ENCODE peak calls at places on chromosomes 13 and 19, in five cellular contexts. S is ovary, Y is testis, D is IMR-90, X is uterus. N is an unnamed sample.

GRCh38 chr13:98105929-98106336 is 37.0 kb upstream of the FARP1 start:
- DNase-seq in S (no peak), X (no peak), Y (no peak), D (peak), N (peak)

GRCh38 chr19:8446055-8446709 is 1.4 kb downstream of the HNRNPM start:
- DNase-seq in X (no peak), Y (no peak), D (no peak), S (no peak), N (no peak)

GRCh38 chr19:48755787-48756674 is 707 bp downstream of the FGF21 start:
- DNase-seq in X (no peak), S (no peak), D (no peak), Y (no peak), N (no peak)

GRCh38 chr13:50909605-50910482 is at the start of gene RNASEH2B:
- DNase-seq in Y (peak), X (peak), D (peak), S (peak), N (peak)

GRCh38 chr19:13962738-13963602 is 10.7 kb downstream of the DCAF15 start:
- DNase-seq in D (peak), S (peak), Y (peak), X (peak), N (no peak)

GRCh38 chr13:51895906-51896888 is 34.4 kb downstream of the CCDC70 start:
- DNase-seq in X (no peak), D (peak), Y (peak), S (no peak), N (no peak)

GRCh38 chr19:39906283-39906682 is 28.2 kb downstream of the FCGBP start:
- DNase-seq in Y (no peak), S (no peak), X (no peak), D (no peak), N (peak)

GRCh38 chr19:53812335-53812734 is 11.8 kb downstream of the NLRP12 start:
- DNase-seq in Y (no peak), S (no peak), D (no peak), X (no peak), N (no peak)

GRCh38 chr19:4866595-4867424 is 657 bp downstream of the PLIN3 start:
- DNase-seq in X (peak), Y (peak), D (peak), S (peak), N (peak)

GRCh38 chr19:4871711-4872110 is 4.2 kb upstream of the PLIN3 start:
- DNase-seq in S (no peak), D (no peak), Y (no peak), X (no peak), N (no peak)

GRCh38 chr19:4870025-4870700 is 2.7 kb upstream of the PLIN3 start:
- DNase-seq in S (peak), D (peak), Y (peak), X (peak), N (no peak)

GRCh38 chr19:4868286-4868834 is 893 bp upstream of the PLIN3 start:
- DNase-seq in Y (no peak), X (no peak), S (peak), D (no peak), N (no peak)

GRCh38 chr19:4867534-4868285 is at the start of gene PLIN3:
- DNase-seq in D (peak), X (peak), Y (peak), S (peak), N (peak)
- TF ChIP-seq POLR2A in D (no peak), X (peak), Y (peak), S (peak), N (no peak)

DNA sequence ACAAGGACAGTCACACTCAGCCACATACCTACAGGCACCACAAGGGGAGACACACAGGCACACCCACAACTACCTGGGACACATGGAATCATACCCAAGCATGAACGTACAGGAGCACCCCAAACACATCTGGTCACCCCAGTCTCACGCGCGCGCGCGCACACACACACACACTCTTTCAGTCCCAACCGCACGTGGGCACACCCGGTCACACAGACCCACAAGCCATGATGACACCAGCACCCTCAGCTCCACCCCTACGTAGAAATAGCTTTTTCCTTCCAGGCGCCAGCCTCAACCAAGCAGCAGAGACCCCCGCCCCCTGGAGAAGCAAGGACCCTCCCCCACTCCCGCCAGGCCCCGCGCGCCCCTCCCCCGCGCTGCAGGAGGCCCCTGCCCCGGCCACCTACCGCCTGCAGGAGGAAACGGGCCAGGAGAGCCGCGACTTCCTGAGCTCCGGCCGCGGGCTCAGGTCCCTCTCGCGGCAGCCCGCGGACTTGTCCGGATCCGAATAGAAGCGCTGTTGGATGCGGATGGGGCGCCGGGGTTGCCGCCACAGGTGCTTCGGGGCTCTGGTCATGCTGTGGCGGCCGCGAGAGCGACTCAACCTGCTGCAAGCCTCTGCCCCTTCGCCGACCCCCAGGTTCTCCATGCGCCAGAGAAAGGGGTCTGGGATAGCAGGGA is 6.4 kb upstream of the PDE4C start:
- DNase-seq in S (no peak), X (no peak), Y (no peak), D (no peak), N (no peak)
- TF ChIP-seq CTCF in S (no peak), X (no peak), Y (no peak), D (peak), N (no peak)

GRCh38 chr13:100895656-100896055 is 221.1 kb upstream of the TMTC4 start:
- DNase-seq in X (no peak), D (no peak), Y (no peak), S (no peak), N (no peak)

GRCh38 chr13:100899720-100900316 is 225.2 kb upstream of the TMTC4 start:
- DNase-seq in X (no peak), D (no peak), Y (no peak), S (no peak), N (no peak)

GRCh38 chr13:100892981-100893380 is 218.4 kb upstream of the TMTC4 start:
- DNase-seq in X (no peak), D (no peak), S (no peak), Y (no peak), N (no peak)

GRCh38 chr13:100898431-100898830 is 223.8 kb upstream of the TMTC4 start:
- DNase-seq in Y (no peak), X (no peak), D (peak), S (no peak), N (no peak)
- H3K4me3 ChIP-seq in Y (no peak), X (no peak), D (no peak), S (no peak), N (no peak)

DNA sequence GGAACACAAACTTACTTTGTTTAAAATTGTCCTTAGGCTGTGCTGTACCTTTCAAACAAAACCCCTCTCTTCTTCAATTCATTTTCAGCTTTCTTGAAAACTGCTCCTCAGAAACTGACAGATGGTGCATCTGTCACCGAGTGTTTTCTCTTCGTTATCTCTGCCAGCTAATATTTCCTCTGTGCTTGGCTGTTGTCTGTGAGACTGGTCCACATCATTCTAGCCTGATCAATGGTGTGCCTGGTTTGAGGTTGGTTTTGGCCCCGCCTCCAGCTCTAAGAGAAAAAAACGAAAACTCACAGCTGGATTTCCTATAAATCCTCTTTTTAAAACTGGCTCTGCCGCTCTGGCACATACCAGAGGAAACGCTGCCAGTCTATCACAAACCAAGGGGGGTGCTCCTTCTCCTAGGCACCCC is 79.7 kb downstream of the STARD13 start:
- DNase-seq in D (peak), Y (no peak), X (no peak), S (no peak), N (no peak)
- TF ChIP-seq POLR2A in D (peak), Y (no peak), X (peak), S (no peak), N (no peak)

GRCh38 chr13:20353973-20354372 is 121.9 kb upstream of the GJB6 start:
- DNase-seq in X (no peak), D (peak), S (no peak), Y (no peak), N (no peak)
- TF ChIP-seq CTCF in X (no peak), D (peak), S (no peak), Y (no peak), N (no peak)

DNA sequence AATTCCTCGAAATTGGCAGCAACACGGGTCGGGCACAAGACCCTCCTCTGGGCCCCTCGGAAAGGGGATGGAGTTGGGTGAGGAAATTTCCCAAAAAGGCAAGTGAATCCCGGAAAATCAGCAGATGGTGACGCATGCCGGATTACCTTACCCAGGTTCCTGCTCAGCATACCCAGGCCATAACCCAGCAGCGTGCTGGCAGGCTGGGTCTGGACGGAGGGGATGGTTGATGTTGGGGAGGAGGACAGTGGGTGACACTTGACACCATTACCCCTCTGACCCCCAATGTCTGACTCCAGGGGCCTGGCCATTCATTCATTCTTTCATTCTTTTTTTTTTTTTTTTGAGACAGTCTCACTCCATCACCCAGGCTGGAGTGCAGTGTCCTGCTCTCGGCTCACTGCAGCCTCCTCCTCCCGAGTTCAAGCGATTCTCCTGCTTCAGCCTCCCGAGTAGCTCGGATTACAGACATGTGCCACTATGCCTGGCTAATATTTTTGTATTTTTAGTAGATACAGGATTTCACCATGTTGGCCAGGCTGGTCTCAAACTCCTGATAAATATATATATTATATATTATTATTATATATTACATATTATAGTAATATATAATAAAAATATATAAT is 794 bp downstream of the PVR start:
- DNase-seq in D (peak), S (no peak), X (peak), Y (peak), N (no peak)
- H3K4me3 ChIP-seq in D (peak), S (peak), X (peak), Y (peak), N (peak)

DNA sequence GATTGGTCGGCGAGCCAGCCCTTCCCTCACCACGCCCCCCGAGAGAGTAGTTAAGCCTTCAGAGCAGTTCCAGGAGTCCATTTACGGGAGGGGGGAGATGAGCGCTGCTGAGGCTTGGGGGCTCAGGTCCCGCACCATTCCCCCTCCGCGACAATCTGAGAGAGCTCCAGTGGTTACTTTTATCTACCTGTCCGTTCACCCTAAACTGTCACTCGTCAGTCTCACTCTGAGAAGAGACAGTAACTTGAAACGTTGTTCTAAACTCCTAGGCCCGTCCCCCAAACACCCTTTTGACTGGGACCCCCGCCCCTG is 2.0 kb downstream of the FOSB start:
- DNase-seq in D (no peak), S (no peak), Y (peak), X (no peak), N (no peak)
- TF ChIP-seq POLR2A in D (no peak), S (no peak), Y (no peak), X (peak), N (peak)

GRCh38 chr13:110371550-110372465 is 64.7 kb downstream of the COL4A2 start:
- DNase-seq in Y (peak), X (peak), D (peak), S (no peak), N (no peak)

GRCh38 chr13:110368408-110368807 is 61.3 kb downstream of the COL4A2 start:
- DNase-seq in D (peak), S (no peak), X (no peak), Y (no peak), N (no peak)

GRCh38 chr13:110366733-110367132 is 59.6 kb downstream of the COL4A2 start:
- DNase-seq in Y (no peak), X (no peak), S (no peak), D (no peak), N (no peak)

GRCh38 chr13:110367620-110368019 is 60.5 kb downstream of the COL4A2 start:
- DNase-seq in X (no peak), D (no peak), S (no peak), Y (no peak), N (no peak)

GRCh38 chr13:110369400-110369799 is 62.3 kb downstream of the COL4A2 start:
- DNase-seq in D (no peak), Y (no peak), S (no peak), X (no peak), N (no peak)
- TF ChIP-seq CTCF in D (no peak), Y (no peak), S (no peak), X (no peak), N (no peak)

DNA sequence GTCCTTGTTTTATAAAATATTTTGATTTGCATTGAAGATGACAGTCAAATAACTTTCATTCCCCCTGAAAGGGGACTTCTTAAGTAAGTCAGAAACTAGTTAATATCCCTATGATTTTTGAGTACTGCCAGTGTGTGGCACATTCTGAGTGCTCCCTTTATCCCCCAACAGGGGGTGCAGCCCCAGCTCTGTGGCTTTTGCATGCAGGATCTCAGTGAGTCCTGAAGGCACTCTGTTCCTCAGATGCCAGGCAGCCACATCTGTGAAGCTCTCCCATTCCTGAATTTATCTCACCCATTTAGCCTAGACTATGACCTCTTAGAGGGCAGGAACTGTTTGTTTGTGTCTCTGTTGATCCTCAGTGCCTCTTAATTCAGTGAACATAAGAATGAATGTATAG is 123.1 kb downstream of the CDK8 start:
- DNase-seq in Y (no peak), S (no peak), D (peak), X (no peak), N (no peak)
- H3K4me3 ChIP-seq in Y (no peak), S (no peak), D (no peak), X (no peak), N (no peak)

N was measured in lower leg skin.